ENCODE peak calls at places on chromosomes 1 and 21, in nine cellular contexts. Y is CD8-positive, alpha-beta T cell; R is right atrium auricular region; V is foreskin keratinocyte; Z is fibroblast of lung; I is ovary; M is body of pancreas; U is AG04450; T is heart right ventricle. H is an unnamed sample. For H3K27me3, the result is how much of the 10 kb centered on the place peaks cover.

GRCh38 chr1:93556291-93556690 is 108.4 kb downstream of the FNBP1L start:
- DNase-seq in Y (no peak), R (no peak), V (no peak), Z (no peak), I (no peak), M (peak), U (no peak), T (no peak), H (no peak)

GRCh38 chr1:64006276-64007051 is 197.0 kb upstream of the UBE2U start:
- DNase-seq in Y (no peak), R (no peak), V (peak), Z (peak), I (no peak), M (peak), U (no peak), T (no peak), H (no peak)

GRCh38 chr1:170716835-170717429 is 53.0 kb downstream of the PRRX1 start:
- DNase-seq in Y (no peak), R (no peak), V (no peak), Z (no peak), I (no peak), M (no peak), U (no peak), T (no peak), H (no peak)

GRCh38 chr1:3000671-3001470 is 20.4 kb upstream of the ACTRT2 start:
- DNase-seq in Y (no peak), R (no peak), V (no peak), Z (no peak), I (no peak), M (no peak), U (no peak), T (no peak), H (no peak)

GRCh38 chr1:78840447-78841251 is 165.9 kb downstream of the ADGRL4 start:
- DNase-seq in Y (no peak), R (no peak), V (peak), Z (peak), I (no peak), M (peak), U (peak), T (no peak), H (no peak)

GRCh38 chr21:33383056-33383888 is 19.9 kb upstream of the IFNGR2 start:
- DNase-seq in Y (peak), R (peak), V (peak), Z (peak), I (peak), M (peak), U (no peak), T (no peak), H (peak)

GRCh38 chr1:107132195-107132594 is 8.6 kb upstream of the NTNG1 start:
- DNase-seq in Y (no peak), R (no peak), V (no peak), Z (no peak), I (no peak), M (no peak), U (no peak), T (no peak), H (no peak)

GRCh38 chr1:2279210-2279639 is 51.1 kb downstream of the SKI start:
- DNase-seq in Y (no peak), R (no peak), V (no peak), Z (peak), I (peak), M (no peak), U (peak), T (peak), H (no peak)

GRCh38 chr1:108644984-108645383 is 15.9 kb downstream of the HENMT1 start:
- DNase-seq in Y (peak), R (no peak), V (no peak), Z (no peak), I (no peak), M (no peak), U (no peak), T (no peak), H (peak)

GRCh38 chr1:183363967-183364366 is 54.2 kb downstream of the NMNAT2 start:
- DNase-seq in Y (no peak), R (no peak), V (peak), Z (no peak), I (no peak), M (no peak), U (no peak), T (no peak), H (no peak)

GRCh38 chr1:183368213-183369108 is 49.7 kb downstream of the NMNAT2 start:
- DNase-seq in Y (no peak), R (no peak), V (no peak), Z (no peak), I (no peak), M (no peak), U (no peak), T (no peak), H (no peak)

GRCh38 chr1:183365676-183366075 is 52.5 kb downstream of the NMNAT2 start:
- DNase-seq in Y (no peak), R (no peak), V (no peak), Z (no peak), I (no peak), M (no peak), U (no peak), T (no peak), H (no peak)

GRCh38 chr1:183365093-183365492 is 53.1 kb downstream of the NMNAT2 start:
- DNase-seq in Y (no peak), R (no peak), V (no peak), Z (no peak), I (no peak), M (no peak), U (no peak), T (no peak), H (no peak)

DNA sequence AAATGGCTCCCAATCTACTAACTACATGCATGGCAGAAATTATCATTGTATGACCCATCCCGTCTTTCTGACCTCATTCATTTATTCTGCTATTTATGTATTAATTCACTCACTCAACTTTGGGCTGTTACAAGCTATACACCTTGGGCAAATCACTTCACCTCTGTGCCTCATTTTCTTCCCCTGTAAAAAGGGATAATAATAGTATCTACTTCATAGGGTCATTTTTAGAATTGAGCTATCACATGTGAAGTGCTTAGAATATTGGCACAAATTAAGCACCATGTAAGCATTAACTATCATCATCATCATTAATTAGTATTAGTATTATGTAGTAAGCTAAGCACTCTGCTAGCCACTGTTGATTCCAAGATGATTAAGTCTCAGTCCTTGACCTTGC is 52.1 kb downstream of the NMNAT2 start:
- DNase-seq in Y (no peak), R (no peak), V (no peak), Z (no peak), I (no peak), M (no peak), U (no peak), T (no peak), H (no peak)
- H3K27ac ChIP-seq in Y (no peak), R (peak), V (no peak), Z (no peak), I (no peak), M (no peak), U (no peak), T (no peak), H (no peak)

GRCh38 chr1:24999426-24999825 is 69.3 kb upstream of the RUNX3 start:
- DNase-seq in Y (no peak), R (no peak), V (no peak), Z (no peak), I (no peak), M (no peak), U (no peak), T (no peak), H (no peak)
- TF ChIP-seq CTCF in Y (no peak), R (no peak), V (no peak), Z (no peak), I (no peak), M (no peak), U (no peak), T (no peak), H (no peak)

GRCh38 chr1:228046421-228047182 is 35.9 kb upstream of the ARF1 start:
- DNase-seq in Y (no peak), R (no peak), V (no peak), Z (no peak), I (no peak), M (no peak), U (no peak), T (no peak), H (no peak)
- H3K27me3 ChIP-seq in Y (under half), R (under half), V (under half), Z (under half), I (under half), M (under half), U (under half), T (under half), H (under half)

GRCh38 chr1:157995575-157996169 is 2.2 kb downstream of the KIRREL1 start:
- DNase-seq in Y (no peak), R (no peak), V (no peak), Z (no peak), I (no peak), M (no peak), U (no peak), T (no peak), H (no peak)
- H3K27ac ChIP-seq in Y (no peak), R (peak), V (no peak), Z (peak), I (peak), M (no peak), U (peak), T (peak), H (no peak)

DNA sequence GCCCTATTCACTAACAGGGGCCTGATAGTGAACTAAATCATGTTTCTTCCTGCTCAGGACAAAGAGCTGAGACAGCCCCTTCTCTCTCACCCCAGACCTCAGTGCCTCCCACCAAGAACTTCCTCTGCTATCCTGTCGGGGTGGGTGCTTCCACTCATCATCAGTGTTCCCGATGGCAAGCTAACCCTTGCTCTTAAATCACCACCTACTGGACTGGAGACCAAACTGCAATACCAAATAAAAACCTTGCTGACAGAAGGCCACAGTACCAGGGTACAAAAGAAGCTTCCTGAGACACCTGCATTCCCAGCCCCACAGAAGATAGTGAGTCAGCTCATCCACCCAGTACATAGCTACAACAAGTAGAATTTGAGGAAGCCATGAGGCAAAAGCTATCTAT is 799.5 kb downstream of the LTN1 start:
- DNase-seq in Y (no peak), R (no peak), V (peak), Z (no peak), I (no peak), M (no peak), U (no peak), T (no peak), H (no peak)
- TF ChIP-seq CTCF in Y (no peak), R (no peak), V (peak), Z (no peak), I (no peak), M (no peak), U (peak), T (no peak), H (no peak)

GRCh38 chr1:30872948-30873263 is 35.7 kb downstream of the SDC3 start:
- DNase-seq in Y (no peak), R (no peak), V (peak), Z (peak), I (no peak), M (no peak), U (no peak), T (no peak), H (no peak)
- H3K27me3 ChIP-seq in Y (under half), R (under half), V (under half), Z (under half), I (under half), M (under half), U (under half), T (under half), H (under half)

DNA sequence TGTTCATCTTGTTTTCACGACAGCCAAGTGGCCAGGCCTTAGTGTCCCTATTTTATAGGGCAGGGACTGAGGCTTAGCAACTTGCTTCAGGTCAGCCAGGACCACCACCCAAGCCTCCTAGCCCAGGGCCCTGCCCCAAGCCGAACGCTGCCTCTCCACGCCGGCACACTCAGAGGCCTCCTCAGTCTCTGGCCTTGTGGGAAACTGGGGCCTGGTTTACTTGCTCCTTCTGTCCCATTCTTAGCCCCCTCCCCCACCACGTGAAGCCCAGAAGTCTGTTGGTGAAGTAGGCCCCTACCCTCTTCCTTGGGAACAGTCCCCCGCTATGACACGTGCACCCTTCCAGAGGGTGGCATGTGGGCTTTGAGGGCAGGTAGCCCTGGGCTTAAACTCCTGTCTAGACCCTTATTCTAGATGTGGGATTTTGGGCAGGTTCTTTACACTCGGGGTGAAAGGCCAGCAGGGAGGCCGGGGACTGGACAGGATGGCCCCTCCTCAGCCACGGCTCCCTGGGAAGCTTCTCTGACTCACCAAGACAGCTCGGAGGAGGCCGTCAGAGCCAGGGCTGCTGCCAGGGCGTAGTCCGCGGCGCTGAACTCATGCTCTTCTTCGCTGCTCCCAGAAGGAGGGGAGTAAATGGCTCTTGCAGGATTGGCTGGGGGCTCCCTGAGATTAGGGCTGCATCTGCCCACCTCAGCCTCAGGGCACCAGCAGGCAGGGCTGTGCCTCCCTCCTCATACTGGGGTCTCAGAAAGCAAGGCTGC is 4.3 kb downstream of the MYOM3 start:
- DNase-seq in Y (no peak), R (no peak), V (no peak), Z (peak), I (no peak), M (no peak), U (no peak), T (no peak), H (no peak)
- H3K27ac ChIP-seq in Y (no peak), R (peak), V (peak), Z (no peak), I (no peak), M (no peak), U (no peak), T (peak), H (no peak)